ENCODE peak calls at places on chromosomes 12 and 14, in four cellular contexts. P is AG04449, B is HFF-Myc, S is GM10248. Y is an unnamed sample.

GRCh38 chr12:10904686-10905085 is 4.7 kb downstream of the TAS2R13 start:
- DNase-seq in P (no peak), B (no peak), S (no peak), Y (no peak)

GRCh38 chr12:49932746-49933145 is 17.8 kb upstream of the AQP2 start:
- DNase-seq in P (no peak), B (no peak), S (no peak), Y (no peak)

GRCh38 chr14:33259764-33260163 is 321.1 kb downstream of the NPAS3 start:
- DNase-seq in P (no peak), B (no peak), S (no peak), Y (no peak)

GRCh38 chr12:126974779-126975178 is 1292.2 kb upstream of the TMEM132C start:
- DNase-seq in P (no peak), B (no peak), S (no peak), Y (no peak)

GRCh38 chr12:5548152-5548933 is 116.4 kb downstream of the NTF3 start:
- DNase-seq in P (no peak), B (no peak), S (no peak), Y (no peak)

GRCh38 chr12:67275380-67275913 is 6.3 kb downstream of the CAND1 start:
- DNase-seq in P (no peak), B (no peak), S (no peak), Y (no peak)

GRCh38 chr12:111887916-111888745 is 46.1 kb downstream of the MAPKAPK5 start:
- DNase-seq in P (no peak), B (no peak), S (no peak), Y (no peak)

GRCh38 chr12:30047499-30048262 is 263.9 kb upstream of the TMTC1 start:
- DNase-seq in P (no peak), B (no peak), S (no peak), Y (no peak)

GRCh38 chr12:66049538-66050282 is 80.8 kb downstream of the LLPH start:
- DNase-seq in P (no peak), B (no peak), S (no peak), Y (no peak)

GRCh38 chr14:87233266-87233665 is 759.7 kb downstream of the GALC start:
- DNase-seq in P (no peak), B (no peak), S (no peak), Y (no peak)

GRCh38 chr12:119693006-119693405 is 25.1 kb downstream of the PRKAB1 start:
- DNase-seq in P (peak), B (peak), S (no peak), Y (no peak)

GRCh38 chr12:10364839-10365681 is 24.8 kb downstream of the KLRK1 start:
- DNase-seq in P (no peak), B (peak), S (peak), Y (peak)

DNA sequence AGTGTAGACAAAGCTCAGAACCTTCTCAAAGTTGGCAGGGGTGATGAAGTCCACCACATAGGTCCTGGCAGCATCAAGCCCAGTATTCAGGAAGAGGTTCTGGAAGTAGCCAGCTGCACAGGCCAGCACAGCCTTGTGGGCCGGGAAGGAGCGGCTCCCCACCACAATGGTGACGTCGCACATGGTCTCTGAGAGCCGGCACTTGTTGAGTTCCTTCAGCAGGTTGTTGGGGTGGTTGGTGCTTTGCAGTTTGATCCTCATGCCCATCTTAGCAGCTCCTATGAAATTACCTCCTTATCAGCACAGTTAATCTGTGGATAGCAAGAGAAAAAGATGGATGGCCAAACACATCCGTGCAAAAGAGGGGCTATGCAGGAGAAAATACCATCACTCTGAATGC is 1.7 kb downstream of the ZBTB39 start:
- DNase-seq in P (no peak), B (no peak), S (no peak), Y (no peak)
- TF ChIP-seq CTCF in P (no peak), B (no peak), S (no peak), Y (no peak)

DNA sequence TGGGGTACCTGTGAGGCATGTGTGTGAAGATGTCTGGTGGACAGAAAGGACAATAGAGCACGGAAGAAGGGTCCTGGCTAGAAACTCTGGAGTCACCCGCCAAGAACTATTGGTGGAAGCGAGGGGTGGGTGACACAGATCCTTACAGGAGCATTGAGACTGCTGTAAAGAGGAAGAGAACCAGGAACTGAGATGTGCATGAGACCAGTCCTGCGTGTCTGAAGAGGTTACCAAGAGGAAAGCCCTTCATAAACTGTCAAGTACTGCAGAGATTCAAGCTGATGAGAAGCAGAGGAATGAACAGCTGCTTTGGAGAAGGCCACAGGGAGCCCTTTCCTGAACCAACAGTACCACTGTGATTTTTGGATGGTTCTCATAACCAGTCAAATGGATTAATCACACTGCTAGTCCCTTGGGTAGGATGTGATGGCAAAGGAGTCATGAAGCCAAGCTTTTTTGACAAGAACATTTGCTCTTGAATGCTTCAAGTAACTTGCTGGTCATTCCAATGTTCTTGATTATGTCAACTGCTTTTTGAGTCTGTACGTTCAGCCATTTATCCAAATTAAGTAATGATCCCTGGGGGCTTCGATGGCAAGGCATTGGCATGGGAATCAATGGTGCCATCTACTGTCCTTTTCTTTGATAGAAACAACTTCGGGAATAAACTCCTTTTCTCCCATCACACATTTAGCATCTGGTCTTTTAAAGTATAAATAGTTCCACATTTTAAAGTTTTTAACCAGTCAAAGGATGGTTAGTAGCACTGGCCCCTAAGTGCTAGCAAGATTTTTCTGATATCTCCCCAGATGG is 42.9 kb downstream of the GPR135 start:
- DNase-seq in P (no peak), B (no peak), S (no peak), Y (no peak)
- TF ChIP-seq CTCF in P (no peak), B (no peak), S (peak), Y (no peak)

GRCh38 chr14:104151028-104151385 is 12.6 kb downstream of the KIF26A start:
- DNase-seq in P (no peak), B (no peak), S (no peak), Y (no peak)

GRCh38 chr14:104149617-104150141 is 11.3 kb downstream of the KIF26A start:
- DNase-seq in P (no peak), B (no peak), S (no peak), Y (peak)

GRCh38 chr14:104149278-104149595 is 10.8 kb downstream of the KIF26A start:
- DNase-seq in P (no peak), B (no peak), S (no peak), Y (no peak)

GRCh38 chr14:104151546-104152245 is 13.3 kb downstream of the KIF26A start:
- DNase-seq in P (no peak), B (no peak), S (no peak), Y (no peak)

GRCh38 chr14:104150201-104151027 is 12.0 kb downstream of the KIF26A start:
- DNase-seq in P (no peak), B (peak), S (no peak), Y (no peak)
- TF ChIP-seq CTCF in P (no peak), B (peak), S (peak), Y (peak)

GRCh38 chr12:20657496-20657895 is 37.6 kb upstream of the SLCO1C1 start:
- DNase-seq in P (no peak), B (no peak), S (no peak), Y (no peak)

GRCh38 chr12:20656600-20656999 is 38.5 kb upstream of the SLCO1C1 start:
- DNase-seq in P (no peak), B (no peak), S (no peak), Y (no peak)

GRCh38 chr12:20653871-20654270 is 41.3 kb upstream of the SLCO1C1 start:
- DNase-seq in P (no peak), B (no peak), S (no peak), Y (no peak)
- TF ChIP-seq CTCF in P (no peak), B (no peak), S (no peak), Y (no peak)

GRCh38 chr14:91750634-91751198 is 18.8 kb upstream of the CATSPERB start:
- DNase-seq in P (no peak), B (no peak), S (no peak), Y (no peak)
- TF ChIP-seq CTCF in P (no peak), B (no peak), S (no peak), Y (no peak)

DNA sequence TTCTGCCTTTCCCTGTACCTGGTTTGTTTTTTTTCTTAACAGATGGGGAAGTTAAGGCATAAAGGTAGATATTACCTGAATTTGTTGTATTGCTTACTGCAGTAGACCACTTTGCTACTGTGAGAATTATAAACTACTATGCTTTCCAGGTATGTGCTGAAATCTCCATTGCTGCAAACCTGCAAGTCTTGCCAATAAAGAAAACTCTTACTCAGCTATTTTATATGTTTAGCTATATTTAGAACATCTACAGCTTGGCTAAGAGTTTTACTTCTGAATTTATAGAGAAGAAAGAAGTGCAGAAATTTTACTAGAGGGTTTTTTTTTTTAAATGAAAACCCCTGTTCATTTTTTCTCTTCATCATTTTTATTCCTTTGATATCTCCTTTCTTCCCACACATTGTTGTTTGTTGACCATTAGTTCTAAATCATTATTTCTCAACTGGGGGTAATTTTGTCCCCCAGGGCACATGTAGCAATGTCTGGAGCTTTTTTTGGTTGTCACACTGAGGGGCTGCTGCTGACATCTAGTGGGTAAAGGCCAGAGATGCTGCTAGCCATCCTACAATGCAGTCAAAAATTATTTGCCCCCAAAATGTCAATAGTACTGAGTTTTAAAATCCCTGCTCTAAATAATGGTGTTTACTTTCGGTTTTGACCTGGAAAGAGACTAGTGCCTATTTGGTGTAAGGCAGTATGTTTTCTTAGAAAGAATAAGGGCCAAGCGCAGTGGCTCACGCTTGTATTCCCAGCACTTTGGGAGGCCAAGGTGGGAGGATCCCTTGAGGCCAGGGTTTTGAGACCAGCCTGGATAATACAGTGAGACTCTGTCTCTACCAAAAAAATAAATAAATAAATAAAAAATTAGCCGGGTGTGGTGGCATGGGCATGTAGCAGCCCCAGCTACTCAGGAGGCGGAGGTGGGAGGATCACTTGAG is 48.6 kb downstream of the PCNX1 start:
- DNase-seq in P (no peak), B (no peak), S (peak), Y (peak)
- TF ChIP-seq CTCF in P (peak), B (peak), S (peak), Y (peak)

GRCh38 chr12:71371132-71371531 is 68.5 kb upstream of the LGR5 start:
- DNase-seq in P (no peak), B (no peak), S (no peak), Y (no peak)
- TF ChIP-seq CTCF in P (no peak), B (no peak), S (no peak), Y (no peak)

Y was measured in activated CD8-positive, alpha-beta T cell treated with anti-CD3 and anti-CD28 coated beads for 36 hours.